ENCODE peak calls at places on chromosomes 4 and X, in six cellular contexts. J, V, I, X, A and L are unnamed samples. For H4K20me1, the result is how much of the 10 kb centered on the place peaks cover.

GRCh38 chr4:3522326-3522640 is 9.9 kb downstream of the LRPAP1 start:
- DNase-seq in J (no peak), V (no peak), I (no peak), X (no peak), A (no peak), L (no peak)

GRCh38 chrX:20623448-20623847 is 356.7 kb upstream of the RPS6KA3 start:
- DNase-seq in J (no peak), V (peak), I (no peak), X (no peak), A (no peak), L (no peak)

GRCh38 chr4:40546506-40546905 is 83.2 kb downstream of the RBM47 start:
- DNase-seq in J (no peak), V (no peak), I (no peak), X (no peak), A (peak), L (no peak)

GRCh38 chrX:133413218-133413925 is 1.9 kb downstream of the GPC4 start:
- DNase-seq in J (no peak), V (no peak), I (no peak), X (peak), A (no peak), L (no peak)

GRCh38 chr4:56130609-56131150 is 181.9 kb downstream of the CEP135 start:
- DNase-seq in J (no peak), V (no peak), I (no peak), X (no peak), A (no peak), L (no peak)

GRCh38 chrX:112849010-112849409 is 8.4 kb upstream of the AMOT start:
- DNase-seq in J (no peak), V (no peak), I (no peak), X (peak), A (no peak), L (no peak)

GRCh38 chr4:8688908-8689445 is 96.4 kb downstream of the CPZ start:
- DNase-seq in J (no peak), V (no peak), I (no peak), X (no peak), A (no peak), L (no peak)

GRCh38 chrX:38313190-38313589 is 14.1 kb downstream of the RPGR start:
- DNase-seq in J (no peak), V (no peak), I (no peak), X (no peak), A (no peak), L (no peak)

GRCh38 chr4:36332023-36332781 is 50.8 kb downstream of the DTHD1 start:
- DNase-seq in J (no peak), V (no peak), I (no peak), X (no peak), A (no peak), L (peak)

GRCh38 chrX:29662101-29662500 is 553.3 kb upstream of the MAGEB2 start:
- DNase-seq in J (no peak), V (no peak), I (no peak), X (no peak), A (no peak), L (no peak)

GRCh38 chr4:126860308-126860707 is 772.4 kb upstream of the INTU start:
- DNase-seq in J (no peak), V (no peak), I (no peak), X (no peak), A (no peak), L (no peak)

GRCh38 chr4:24382381-24382780 is 202.0 kb downstream of the DHX15 start:
- DNase-seq in J (no peak), V (no peak), I (no peak), X (no peak), A (peak), L (no peak)

GRCh38 chr4:111806331-111806730 is 338.9 kb upstream of the FAM241A start:
- DNase-seq in J (no peak), V (peak), I (peak), X (peak), A (peak), L (no peak)

GRCh38 chr4:113666386-113667114 is 95.0 kb downstream of the CAMK2D start:
- DNase-seq in J (no peak), V (no peak), I (no peak), X (no peak), A (no peak), L (no peak)

DNA sequence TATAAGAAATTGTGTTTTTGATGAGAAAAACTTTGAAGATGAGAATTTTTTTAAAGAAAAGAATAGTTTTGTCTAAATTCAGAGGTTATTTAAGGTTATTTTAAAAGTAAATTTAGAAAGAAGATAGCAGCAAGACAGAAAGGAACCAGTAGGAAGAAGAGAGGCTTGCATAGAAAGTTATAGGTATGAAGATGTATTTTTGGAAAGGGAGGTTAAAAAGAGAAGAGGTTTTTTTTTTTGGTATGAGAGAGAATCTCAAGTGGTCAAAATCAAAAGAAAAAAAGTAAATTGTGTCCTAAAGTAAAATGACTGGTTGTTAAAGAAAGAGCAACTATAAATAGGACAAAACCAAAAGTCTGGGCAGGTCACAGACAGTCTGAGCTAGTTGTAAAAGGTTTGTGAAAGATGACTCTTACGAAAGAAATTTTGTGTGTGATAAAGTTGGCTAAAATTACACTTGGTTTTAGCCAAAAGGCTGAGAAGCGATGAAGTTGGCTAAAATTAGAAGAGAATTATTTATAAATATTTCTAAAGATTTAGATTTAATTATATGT is 16.4 kb upstream of the EIF4E start:
- DNase-seq in J (no peak), V (no peak), I (no peak), X (no peak), A (no peak), L (no peak)
- TF ChIP-seq SIN3A in J (no peak), V (no peak), I (no peak), X (no peak), A (no peak), L (no peak)

GRCh38 chr4:165330666-165331065 is 3.2 kb downstream of the MSMO1 start:
- DNase-seq in J (no peak), V (no peak), I (no peak), X (no peak), A (no peak), L (no peak)

GRCh38 chr4:165331823-165332222 is 4.4 kb downstream of the MSMO1 start:
- DNase-seq in J (peak), V (no peak), I (no peak), X (no peak), A (no peak), L (no peak)

GRCh38 chr4:165331316-165331715 is 3.8 kb downstream of the MSMO1 start:
- DNase-seq in J (no peak), V (no peak), I (no peak), X (no peak), A (no peak), L (no peak)

GRCh38 chr4:165330071-165330470 is 2.6 kb downstream of the MSMO1 start:
- DNase-seq in J (no peak), V (no peak), I (no peak), X (no peak), A (no peak), L (no peak)

GRCh38 chr4:165332502-165332901 is 5.0 kb downstream of the MSMO1 start:
- DNase-seq in J (no peak), V (no peak), I (no peak), X (no peak), A (no peak), L (no peak)
- H4K20me1 ChIP-seq in J (half or more), V (under half), I (under half), X (under half), A (half or more), L (under half)

GRCh38 chr4:6974138-6974848 is 64.7 kb downstream of the TBC1D14 start:
- DNase-seq in J (peak), V (peak), I (peak), X (peak), A (peak), L (peak)
- TF ChIP-seq SIN3A in J (peak), V (no peak), I (no peak), X (no peak), A (peak), L (no peak)

GRCh38 chr4:80197132-80197573 is at the start of gene PRDM8:
- DNase-seq in J (no peak), V (no peak), I (peak), X (peak), A (no peak), L (no peak)
- H4K20me1 ChIP-seq in J (under half), V (under half), I (under half), X (under half), A (under half), L (under half)

DNA sequence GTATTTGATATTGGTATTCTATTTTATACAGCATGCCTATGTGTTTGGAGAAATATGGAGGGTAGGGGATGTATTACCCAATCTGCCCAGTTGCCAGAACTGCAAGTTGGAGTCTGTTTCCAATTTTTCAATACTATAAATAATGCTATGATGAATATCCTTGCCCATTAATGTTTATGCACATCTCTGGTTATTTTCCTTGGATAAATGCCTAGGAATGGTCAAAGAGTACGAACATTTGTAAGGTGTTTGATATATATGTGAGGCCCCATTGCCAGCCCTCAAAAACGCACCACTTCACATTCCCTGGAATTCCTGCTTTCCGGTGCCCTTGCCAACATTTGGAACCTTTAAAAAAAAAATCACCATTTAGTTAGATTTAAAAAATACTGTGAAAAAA is 34.3 kb downstream of the CLDN34 start:
- DNase-seq in J (no peak), V (no peak), I (no peak), X (no peak), A (no peak), L (no peak)
- TF ChIP-seq SIN3A in J (no peak), V (no peak), I (no peak), X (no peak), A (no peak), L (no peak)

DNA sequence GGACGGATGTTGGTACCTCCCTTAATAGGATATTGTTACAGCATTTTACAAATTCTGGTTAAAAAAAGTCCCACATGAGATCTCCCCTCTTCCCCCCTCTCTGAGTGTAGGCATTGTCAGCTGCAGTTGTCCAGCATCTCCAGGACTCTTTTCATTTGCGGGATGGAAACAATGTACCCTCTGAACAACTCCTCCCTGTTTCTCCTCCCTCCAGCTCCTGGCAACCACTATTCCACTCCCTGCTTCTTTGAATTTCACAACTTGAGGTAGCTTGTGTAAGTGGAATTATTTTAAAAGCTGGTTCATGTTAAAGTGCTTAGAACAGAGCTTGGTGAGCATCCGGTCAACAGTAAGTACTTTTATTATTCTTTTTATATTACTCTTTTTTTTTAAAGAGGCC is 69.8 kb downstream of the TBL1X start:
- DNase-seq in J (no peak), V (no peak), I (no peak), X (no peak), A (peak), L (no peak)
- H4K20me1 ChIP-seq in J (under half), V (under half), I (under half), X (under half), A (under half), L (under half)

DNA sequence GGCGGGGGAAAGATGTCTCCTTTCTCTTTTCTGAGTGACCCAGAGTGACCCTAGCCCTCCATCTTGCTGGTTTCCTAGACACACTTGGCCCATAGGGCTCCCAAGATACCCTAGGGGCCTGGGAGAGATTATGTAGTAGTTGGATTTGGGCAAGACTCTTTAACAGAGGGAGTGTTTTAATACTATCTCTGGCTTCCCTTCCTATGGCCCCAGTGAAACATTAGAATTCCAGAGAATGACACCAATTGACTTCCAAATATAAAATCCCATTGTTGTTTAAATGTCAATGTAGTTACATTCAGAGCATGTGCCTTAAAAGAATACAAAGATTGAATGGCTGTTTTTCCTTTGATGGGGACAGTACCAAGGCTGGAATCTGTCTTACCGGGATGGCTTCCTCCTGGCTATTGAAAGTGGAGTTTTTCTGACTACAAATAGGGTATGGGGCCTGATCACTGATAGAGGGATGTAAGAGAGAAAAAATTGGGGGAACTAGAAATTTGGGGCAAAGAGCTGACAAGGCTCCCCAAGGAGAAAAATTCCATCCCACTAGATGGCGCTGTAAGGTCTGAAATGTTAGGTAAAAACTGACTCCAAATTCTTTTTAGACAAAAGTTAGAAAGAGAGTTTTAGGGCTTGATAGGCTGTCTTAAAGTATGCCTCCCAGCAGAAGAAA is 10.7 kb downstream of the TENT5D start:
- DNase-seq in J (peak), V (no peak), I (peak), X (peak), A (no peak), L (no peak)
- TF ChIP-seq SIN3A in J (no peak), V (no peak), I (no peak), X (no peak), A (no peak), L (no peak)